ENCODE peak calls at places on chromosome 11, in six cellular contexts. D, C, Q, O, E and M are unnamed samples.

GRCh38 chr11:65063532-65063931 is 5.2 kb upstream of the NAALADL1 start:
- DNase-seq in D (no peak), Q (no peak), E (no peak), O (no peak), C (no peak), M (no peak)

GRCh38 chr11:76560219-76560618 is 110.3 kb downstream of the LRRC32 start:
- DNase-seq in Q (no peak), D (no peak), E (no peak), C (no peak), O (peak), M (no peak)

GRCh38 chr11:46063138-46063537 is 58.1 kb downstream of the PHF21A start:
- DNase-seq in O (no peak), C (no peak), D (no peak), Q (no peak), E (no peak), M (no peak)

GRCh38 chr11:121610706-121611105 is 157.9 kb upstream of the SORL1-AS1 start:
- DNase-seq in Q (no peak), C (no peak), D (no peak), E (no peak), O (no peak), M (no peak)

GRCh38 chr11:4084406-4084805 is 10.2 kb upstream of the RRM1 start:
- DNase-seq in C (no peak), E (no peak), O (no peak), Q (no peak), D (no peak), M (no peak)

GRCh38 chr11:80330302-80330701 is 889.5 kb upstream of the TENM4 start:
- DNase-seq in E (no peak), D (no peak), C (no peak), Q (no peak), O (peak), M (no peak)

GRCh38 chr11:78730267-78730824 is 155.7 kb upstream of the NARS2 start:
- DNase-seq in Q (no peak), D (no peak), O (no peak), E (no peak), C (no peak), M (no peak)

GRCh38 chr11:13761712-13762111 is 93.2 kb downstream of the FAR1 start:
- DNase-seq in O (no peak), E (no peak), Q (no peak), D (no peak), C (no peak), M (no peak)

GRCh38 chr11:26149585-26149984 is 182.3 kb upstream of the ANO3 start:
- DNase-seq in E (no peak), Q (no peak), C (peak), D (no peak), O (no peak), M (no peak)

DNA sequence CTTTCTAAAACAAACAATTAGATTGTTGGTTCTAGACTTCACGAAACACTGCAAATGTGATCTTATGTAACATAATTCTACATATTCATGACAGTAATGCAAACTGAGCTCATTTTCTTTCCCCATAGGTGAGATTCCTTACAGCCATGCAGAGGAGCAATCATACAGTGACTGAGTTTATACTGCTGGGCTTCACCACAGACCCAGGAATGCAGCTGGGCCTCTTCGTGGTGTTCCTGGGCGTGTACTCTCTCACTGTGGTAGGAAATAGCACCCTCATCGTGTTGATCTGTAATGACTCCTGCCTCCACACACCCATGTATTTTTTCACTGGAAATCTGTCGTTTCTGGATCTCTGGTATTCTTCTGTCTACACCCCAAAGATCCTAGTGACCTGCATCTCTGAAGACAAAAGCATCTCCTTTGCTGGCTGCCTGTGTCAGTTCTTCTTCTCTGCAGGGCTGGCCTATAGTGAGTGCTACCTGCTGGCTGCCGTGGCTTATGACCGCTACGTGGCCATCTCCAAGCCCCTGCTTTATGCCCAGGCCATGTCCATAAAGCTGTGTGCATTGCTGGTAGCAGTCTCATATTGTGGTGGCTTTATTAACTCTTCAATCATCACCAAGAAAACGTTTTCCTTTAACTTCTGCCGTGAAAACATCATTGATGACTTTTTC is 1.5 kb downstream of the OR9G1 start:
- DNase-seq in Q (no peak), O (no peak), D (no peak), C (no peak), E (no peak), M (no peak)
- H3K4me3 ChIP-seq in Q (no peak), O (no peak), D (no peak), C (no peak), E (no peak), M (no peak)

GRCh38 chr11:118634435-118635236 is 27.2 kb downstream of the PHLDB1 start:
- DNase-seq in E (peak), C (no peak), Q (peak), O (peak), D (peak), M (no peak)
- TF ChIP-seq CTCF in E (no peak), C (no peak), Q (peak), O (no peak), D (peak), M (no peak)

GRCh38 chr11:441043-441417 is 781 bp downstream of the ANO9 start:
- DNase-seq in Q (no peak), E (no peak), D (no peak), O (no peak), C (no peak), M (no peak)
- H3K4me3 ChIP-seq in Q (peak), E (peak), D (no peak), O (no peak), C (peak), M (peak)

GRCh38 chr11:75014129-75014528 is 25.4 kb downstream of the NEU3 start:
- DNase-seq in D (peak), Q (no peak), O (peak), C (no peak), E (no peak), M (no peak)
- TF ChIP-seq CTCF in D (peak), Q (no peak), O (peak), C (no peak), E (no peak), M (no peak)

DNA sequence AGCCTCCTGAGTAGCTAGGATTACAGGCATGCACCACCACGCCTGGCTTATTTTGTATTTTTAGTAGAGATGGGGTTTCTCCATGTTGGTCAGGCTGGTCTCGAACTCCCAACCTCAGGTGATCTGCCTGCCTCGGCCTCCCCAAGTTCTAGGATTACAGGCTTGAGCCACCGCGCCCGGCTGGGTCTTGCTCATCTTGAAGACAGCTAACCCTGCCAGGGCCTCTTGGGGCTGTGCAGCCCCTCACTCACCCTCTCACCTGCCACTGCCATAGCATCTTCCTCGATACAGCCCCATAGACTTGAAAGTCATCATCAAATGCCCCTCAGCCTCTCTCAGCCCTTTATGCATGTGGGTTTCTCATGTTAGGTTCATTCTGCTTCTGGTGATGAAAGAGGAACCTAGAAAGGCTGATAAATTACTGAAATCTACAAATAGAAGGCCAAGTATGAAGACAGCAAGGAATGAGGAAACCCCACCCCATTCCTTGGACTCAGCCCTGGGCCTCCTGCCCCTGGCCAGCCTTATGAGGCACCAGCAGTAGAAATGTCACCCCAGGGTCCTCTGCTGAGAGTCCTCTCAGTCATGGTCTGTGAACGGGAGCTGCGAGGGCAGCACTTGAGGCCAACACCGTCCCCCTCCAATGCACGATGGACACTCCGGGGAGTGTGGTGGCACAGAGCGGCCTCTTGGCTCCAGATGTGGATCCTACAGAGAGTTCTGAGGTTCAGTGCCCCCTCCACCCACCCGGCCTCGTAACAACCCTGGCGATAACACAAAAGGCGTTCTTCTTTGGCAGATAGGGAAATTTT is 24.8 kb downstream of the SCGB1A1 start:
- DNase-seq in Q (no peak), C (no peak), O (no peak), D (peak), E (no peak), M (no peak)
- H3K4me3 ChIP-seq in Q (no peak), C (no peak), O (no peak), D (peak), E (no peak), M (no peak)

GRCh38 chr11:92249156-92249753 is 24.6 kb downstream of the FAT3 start:
- DNase-seq in C (no peak), Q (no peak), E (no peak), O (no peak), D (no peak), M (no peak)
- TF ChIP-seq CTCF in C (no peak), Q (no peak), E (no peak), O (no peak), D (no peak), M (no peak)

DNA sequence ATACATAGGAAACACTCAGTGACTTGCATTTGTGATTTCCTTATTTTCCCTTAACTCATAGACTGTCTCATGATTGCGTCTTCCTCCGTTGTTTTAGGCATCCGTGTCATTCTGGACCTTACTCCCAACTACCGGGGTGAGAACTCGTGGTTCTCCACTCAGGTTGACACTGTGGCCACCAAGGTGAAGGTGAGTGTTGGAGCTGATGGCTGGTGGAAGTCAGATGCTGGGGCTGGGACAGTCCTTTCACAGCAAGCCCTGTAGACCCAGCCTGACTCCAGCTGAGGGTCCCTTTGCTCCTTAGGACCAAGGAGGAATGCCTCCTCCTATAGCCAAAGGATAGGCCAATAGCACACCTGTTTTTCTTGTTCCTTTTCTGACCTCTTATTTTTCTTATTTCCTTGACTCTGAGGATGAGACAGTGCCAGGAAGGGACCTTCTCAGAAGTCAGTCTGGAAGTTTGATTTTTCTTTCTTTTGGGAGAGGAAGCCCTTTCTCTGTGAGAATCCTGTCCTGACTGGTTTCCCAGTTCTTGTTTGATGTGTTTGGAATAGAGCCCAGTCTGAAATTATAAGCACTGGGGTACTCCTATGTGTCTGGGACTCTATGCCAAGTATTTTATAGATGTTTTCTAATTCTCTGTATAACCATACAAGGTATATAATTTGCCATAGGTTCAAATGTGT is 2.3 kb downstream of the SLC3A2 start:
- DNase-seq in D (no peak), O (no peak), C (no peak), E (no peak), Q (no peak), M (peak)
- H3K4me3 ChIP-seq in D (peak), O (peak), C (peak), E (peak), Q (no peak), M (peak)

GRCh38 chr11:7167976-7168740 is 79.4 kb downstream of the RBMXL2 start:
- DNase-seq in E (no peak), D (no peak), Q (no peak), O (no peak), C (no peak), M (no peak)
- TF ChIP-seq CTCF in E (no peak), D (no peak), Q (no peak), O (no peak), C (no peak), M (no peak)

DNA sequence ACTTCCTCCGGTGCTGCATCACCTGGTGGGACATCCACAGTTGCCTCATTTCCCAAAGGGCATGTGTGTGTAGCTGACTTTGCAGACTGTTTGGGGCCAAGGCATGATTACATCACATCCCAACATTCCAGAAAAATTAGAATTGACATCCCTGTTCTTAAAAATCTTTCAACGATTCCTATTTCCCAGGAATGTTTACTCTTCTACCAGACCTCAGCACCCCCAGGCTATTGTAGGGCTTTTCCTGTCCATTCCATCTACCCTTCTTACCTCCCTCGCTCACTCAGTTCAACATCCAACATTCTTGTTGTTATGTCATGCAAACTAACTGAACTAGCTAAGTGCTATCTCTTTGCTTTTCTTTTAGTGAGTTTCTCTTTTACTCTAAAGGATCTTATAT is 37.3 kb downstream of the PIWIL4 start:
- DNase-seq in E (no peak), D (no peak), O (no peak), Q (no peak), C (no peak), M (no peak)
- H3K4me3 ChIP-seq in E (no peak), D (no peak), O (no peak), Q (no peak), C (no peak), M (no peak)